ENCODE peak calls at places on chromosomes 1 and 21, in eight cellular contexts. One of them, this sample, is unnamed.

GRCh38 chr1:226870026-226870322 is 442 bp upstream of the PSEN2 start:
- DNase-seq in AG08396: no peak
- DNase-seq in fibroblast of mammary gland: no peak
- DNase-seq in stimulated activated CD4-positive, alpha-beta T cell treated with anti-CD3 and anti-CD28 coated beads, Interleukin-12 subunit alpha, Interleukin-12 subunit beta, amount 100 ng/mL, for 4 hours: no peak
- DNase-seq in HuH-7.5: no peak
- DNase-seq in NCI-H2227 treated with DMSO at 0.1 percent for 48 hours: peak
- DNase-seq in colonic mucosa: no peak
- DNase-seq in K562: no peak
- DNase-seq in this sample: no peak

GRCh38 chr1:110475358-110476027 is 24.5 kb downstream of the PROK1 start:
- DNase-seq in fibroblast of mammary gland: no peak
- DNase-seq in K562: no peak
- DNase-seq in colonic mucosa: no peak
- DNase-seq in AG08396: no peak
- DNase-seq in stimulated activated CD4-positive, alpha-beta T cell treated with anti-CD3 and anti-CD28 coated beads, Interleukin-12 subunit alpha, Interleukin-12 subunit beta, amount 100 ng/mL, for 4 hours: no peak
- DNase-seq in NCI-H2227 treated with DMSO at 0.1 percent for 48 hours: no peak
- DNase-seq in HuH-7.5: no peak
- DNase-seq in this sample: no peak

GRCh38 chr1:234911787-234912186 is 216.8 kb downstream of the TOMM20 start:
- DNase-seq in NCI-H2227 treated with DMSO at 0.1 percent for 48 hours: no peak
- DNase-seq in K562: no peak
- DNase-seq in AG08396: no peak
- DNase-seq in fibroblast of mammary gland: no peak
- DNase-seq in HuH-7.5: no peak
- DNase-seq in colonic mucosa: no peak
- DNase-seq in stimulated activated CD4-positive, alpha-beta T cell treated with anti-CD3 and anti-CD28 coated beads, Interleukin-12 subunit alpha, Interleukin-12 subunit beta, amount 100 ng/mL, for 4 hours: no peak
- DNase-seq in this sample: no peak

GRCh38 chr1:32703479-32704291 is 1.1 kb upstream of the SYNC start:
- DNase-seq in stimulated activated CD4-positive, alpha-beta T cell treated with anti-CD3 and anti-CD28 coated beads, Interleukin-12 subunit alpha, Interleukin-12 subunit beta, amount 100 ng/mL, for 4 hours: no peak
- DNase-seq in K562: no peak
- DNase-seq in NCI-H2227 treated with DMSO at 0.1 percent for 48 hours: no peak
- DNase-seq in AG08396: peak
- DNase-seq in HuH-7.5: no peak
- DNase-seq in colonic mucosa: no peak
- DNase-seq in fibroblast of mammary gland: peak
- DNase-seq in this sample: peak

GRCh38 chr1:15525043-15525958 is 1.3 kb upstream of the CASP9 start:
- DNase-seq in colonic mucosa: peak
- DNase-seq in AG08396: no peak
- DNase-seq in HuH-7.5: peak
- DNase-seq in fibroblast of mammary gland: peak
- DNase-seq in NCI-H2227 treated with DMSO at 0.1 percent for 48 hours: no peak
- DNase-seq in stimulated activated CD4-positive, alpha-beta T cell treated with anti-CD3 and anti-CD28 coated beads, Interleukin-12 subunit alpha, Interleukin-12 subunit beta, amount 100 ng/mL, for 4 hours: peak
- DNase-seq in K562: no peak
- DNase-seq in this sample: peak

GRCh38 chr1:94787676-94788075 is 32.5 kb upstream of the SLC44A3 start:
- DNase-seq in colonic mucosa: no peak
- DNase-seq in stimulated activated CD4-positive, alpha-beta T cell treated with anti-CD3 and anti-CD28 coated beads, Interleukin-12 subunit alpha, Interleukin-12 subunit beta, amount 100 ng/mL, for 4 hours: no peak
- DNase-seq in AG08396: no peak
- DNase-seq in K562: no peak
- DNase-seq in HuH-7.5: no peak
- DNase-seq in NCI-H2227 treated with DMSO at 0.1 percent for 48 hours: no peak
- DNase-seq in fibroblast of mammary gland: peak
- DNase-seq in this sample: no peak

GRCh38 chr1:160643138-160643537 is 3.7 kb downstream of the SLAMF1 start:
- DNase-seq in AG08396: no peak
- DNase-seq in K562: no peak
- DNase-seq in colonic mucosa: no peak
- DNase-seq in fibroblast of mammary gland: no peak
- DNase-seq in stimulated activated CD4-positive, alpha-beta T cell treated with anti-CD3 and anti-CD28 coated beads, Interleukin-12 subunit alpha, Interleukin-12 subunit beta, amount 100 ng/mL, for 4 hours: no peak
- DNase-seq in HuH-7.5: no peak
- DNase-seq in NCI-H2227 treated with DMSO at 0.1 percent for 48 hours: no peak
- DNase-seq in this sample: no peak

GRCh38 chr1:154552036-154552435 is 6.4 kb downstream of the UBE2Q1 start:
- DNase-seq in NCI-H2227 treated with DMSO at 0.1 percent for 48 hours: no peak
- DNase-seq in AG08396: no peak
- DNase-seq in HuH-7.5: no peak
- DNase-seq in K562: no peak
- DNase-seq in stimulated activated CD4-positive, alpha-beta T cell treated with anti-CD3 and anti-CD28 coated beads, Interleukin-12 subunit alpha, Interleukin-12 subunit beta, amount 100 ng/mL, for 4 hours: no peak
- DNase-seq in fibroblast of mammary gland: no peak
- DNase-seq in colonic mucosa: no peak
- DNase-seq in this sample: no peak

GRCh38 chr1:113747376-113747775 is 11.9 kb downstream of the PHTF1 start:
- DNase-seq in fibroblast of mammary gland: peak
- DNase-seq in stimulated activated CD4-positive, alpha-beta T cell treated with anti-CD3 and anti-CD28 coated beads, Interleukin-12 subunit alpha, Interleukin-12 subunit beta, amount 100 ng/mL, for 4 hours: no peak
- DNase-seq in HuH-7.5: no peak
- DNase-seq in NCI-H2227 treated with DMSO at 0.1 percent for 48 hours: no peak
- DNase-seq in K562: no peak
- DNase-seq in colonic mucosa: no peak
- DNase-seq in AG08396: peak
- DNase-seq in this sample: no peak

GRCh38 chr1:221117548-221117951 is 238.3 kb downstream of the HLX start:
- DNase-seq in NCI-H2227 treated with DMSO at 0.1 percent for 48 hours: no peak
- DNase-seq in AG08396: peak
- DNase-seq in stimulated activated CD4-positive, alpha-beta T cell treated with anti-CD3 and anti-CD28 coated beads, Interleukin-12 subunit alpha, Interleukin-12 subunit beta, amount 100 ng/mL, for 4 hours: no peak
- DNase-seq in colonic mucosa: no peak
- DNase-seq in HuH-7.5: no peak
- DNase-seq in fibroblast of mammary gland: peak
- DNase-seq in K562: no peak
- DNase-seq in this sample: peak

GRCh38 chr1:41342774-41343355 is 18.4 kb upstream of the FOXO6 start:
- DNase-seq in NCI-H2227 treated with DMSO at 0.1 percent for 48 hours: no peak
- DNase-seq in AG08396: no peak
- DNase-seq in colonic mucosa: no peak
- DNase-seq in stimulated activated CD4-positive, alpha-beta T cell treated with anti-CD3 and anti-CD28 coated beads, Interleukin-12 subunit alpha, Interleukin-12 subunit beta, amount 100 ng/mL, for 4 hours: no peak
- DNase-seq in fibroblast of mammary gland: no peak
- DNase-seq in HuH-7.5: no peak
- DNase-seq in K562: no peak
- DNase-seq in this sample: no peak

GRCh38 chr1:13407811-13408210 is 2.4 kb upstream of the PRAMEF20 start:
- DNase-seq in AG08396: no peak
- DNase-seq in stimulated activated CD4-positive, alpha-beta T cell treated with anti-CD3 and anti-CD28 coated beads, Interleukin-12 subunit alpha, Interleukin-12 subunit beta, amount 100 ng/mL, for 4 hours: no peak
- DNase-seq in colonic mucosa: no peak
- DNase-seq in NCI-H2227 treated with DMSO at 0.1 percent for 48 hours: no peak
- DNase-seq in fibroblast of mammary gland: no peak
- DNase-seq in K562: no peak
- DNase-seq in HuH-7.5: no peak
- DNase-seq in this sample: no peak

GRCh38 chr1:15843826-15844572 is 3.5 kb upstream of the SPEN start:
- DNase-seq in AG08396: no peak
- DNase-seq in K562: no peak
- DNase-seq in stimulated activated CD4-positive, alpha-beta T cell treated with anti-CD3 and anti-CD28 coated beads, Interleukin-12 subunit alpha, Interleukin-12 subunit beta, amount 100 ng/mL, for 4 hours: no peak
- DNase-seq in HuH-7.5: no peak
- DNase-seq in fibroblast of mammary gland: no peak
- DNase-seq in colonic mucosa: no peak
- DNase-seq in NCI-H2227 treated with DMSO at 0.1 percent for 48 hours: peak
- DNase-seq in this sample: no peak

GRCh38 chr1:77899647-77900320 is 11.4 kb downstream of the NEXN start:
- DNase-seq in colonic mucosa: no peak
- DNase-seq in HuH-7.5: no peak
- DNase-seq in stimulated activated CD4-positive, alpha-beta T cell treated with anti-CD3 and anti-CD28 coated beads, Interleukin-12 subunit alpha, Interleukin-12 subunit beta, amount 100 ng/mL, for 4 hours: no peak
- DNase-seq in AG08396: no peak
- DNase-seq in NCI-H2227 treated with DMSO at 0.1 percent for 48 hours: no peak
- DNase-seq in K562: no peak
- DNase-seq in fibroblast of mammary gland: peak
- DNase-seq in this sample: no peak

GRCh38 chr1:7940745-7941436 is at the start of gene TNFRSF9:
- DNase-seq in stimulated activated CD4-positive, alpha-beta T cell treated with anti-CD3 and anti-CD28 coated beads, Interleukin-12 subunit alpha, Interleukin-12 subunit beta, amount 100 ng/mL, for 4 hours: peak
- DNase-seq in NCI-H2227 treated with DMSO at 0.1 percent for 48 hours: no peak
- DNase-seq in K562: peak
- DNase-seq in colonic mucosa: no peak
- DNase-seq in HuH-7.5: no peak
- DNase-seq in fibroblast of mammary gland: peak
- DNase-seq in AG08396: no peak
- DNase-seq in this sample: peak

GRCh38 chr21:46208761-46209721 is 19.5 kb downstream of the LSS start:
- DNase-seq in HuH-7.5: no peak
- DNase-seq in stimulated activated CD4-positive, alpha-beta T cell treated with anti-CD3 and anti-CD28 coated beads, Interleukin-12 subunit alpha, Interleukin-12 subunit beta, amount 100 ng/mL, for 4 hours: no peak
- DNase-seq in colonic mucosa: no peak
- DNase-seq in K562: no peak
- DNase-seq in fibroblast of mammary gland: no peak
- DNase-seq in NCI-H2227 treated with DMSO at 0.1 percent for 48 hours: no peak
- DNase-seq in AG08396: no peak
- DNase-seq in this sample: no peak

GRCh38 chr1:37484325-37485051 is 10.1 kb downstream of the ZC3H12A start:
- DNase-seq in AG08396: no peak
- DNase-seq in stimulated activated CD4-positive, alpha-beta T cell treated with anti-CD3 and anti-CD28 coated beads, Interleukin-12 subunit alpha, Interleukin-12 subunit beta, amount 100 ng/mL, for 4 hours: no peak
- DNase-seq in colonic mucosa: peak
- DNase-seq in K562: no peak
- DNase-seq in HuH-7.5: no peak
- DNase-seq in fibroblast of mammary gland: no peak
- DNase-seq in NCI-H2227 treated with DMSO at 0.1 percent for 48 hours: no peak
- DNase-seq in this sample: no peak

GRCh38 chr1:21200767-21201166 is 24.1 kb upstream of the EIF4G3 start:
- DNase-seq in fibroblast of mammary gland: peak
- DNase-seq in NCI-H2227 treated with DMSO at 0.1 percent for 48 hours: no peak
- DNase-seq in AG08396: no peak
- DNase-seq in HuH-7.5: no peak
- DNase-seq in stimulated activated CD4-positive, alpha-beta T cell treated with anti-CD3 and anti-CD28 coated beads, Interleukin-12 subunit alpha, Interleukin-12 subunit beta, amount 100 ng/mL, for 4 hours: no peak
- DNase-seq in K562: no peak
- DNase-seq in colonic mucosa: no peak
- DNase-seq in this sample: no peak

GRCh38 chr1:183327429-183328290 is 90.5 kb downstream of the NMNAT2 start:
- DNase-seq in AG08396: no peak
- DNase-seq in K562: no peak
- DNase-seq in stimulated activated CD4-positive, alpha-beta T cell treated with anti-CD3 and anti-CD28 coated beads, Interleukin-12 subunit alpha, Interleukin-12 subunit beta, amount 100 ng/mL, for 4 hours: no peak
- DNase-seq in fibroblast of mammary gland: peak
- DNase-seq in NCI-H2227 treated with DMSO at 0.1 percent for 48 hours: no peak
- DNase-seq in colonic mucosa: no peak
- DNase-seq in HuH-7.5: no peak
- DNase-seq in this sample: no peak

GRCh38 chr1:230174041-230174440 is 107.0 kb downstream of the GALNT2 start:
- DNase-seq in colonic mucosa: no peak
- DNase-seq in AG08396: no peak
- DNase-seq in NCI-H2227 treated with DMSO at 0.1 percent for 48 hours: no peak
- DNase-seq in stimulated activated CD4-positive, alpha-beta T cell treated with anti-CD3 and anti-CD28 coated beads, Interleukin-12 subunit alpha, Interleukin-12 subunit beta, amount 100 ng/mL, for 4 hours: no peak
- DNase-seq in fibroblast of mammary gland: no peak
- DNase-seq in HuH-7.5: no peak
- DNase-seq in K562: no peak
- DNase-seq in this sample: no peak

GRCh38 chr1:35544976-35545375 is 12.2 kb downstream of the KIAA0319L start:
- DNase-seq in stimulated activated CD4-positive, alpha-beta T cell treated with anti-CD3 and anti-CD28 coated beads, Interleukin-12 subunit alpha, Interleukin-12 subunit beta, amount 100 ng/mL, for 4 hours: no peak
- DNase-seq in HuH-7.5: no peak
- DNase-seq in fibroblast of mammary gland: peak
- DNase-seq in K562: peak
- DNase-seq in NCI-H2227 treated with DMSO at 0.1 percent for 48 hours: no peak
- DNase-seq in colonic mucosa: no peak
- DNase-seq in AG08396: no peak
- DNase-seq in this sample: peak

GRCh38 chr1:71200503-71200902 is 119.7 kb upstream of the ZRANB2 start:
- DNase-seq in colonic mucosa: no peak
- DNase-seq in fibroblast of mammary gland: no peak
- DNase-seq in AG08396: no peak
- DNase-seq in stimulated activated CD4-positive, alpha-beta T cell treated with anti-CD3 and anti-CD28 coated beads, Interleukin-12 subunit alpha, Interleukin-12 subunit beta, amount 100 ng/mL, for 4 hours: no peak
- DNase-seq in K562: no peak
- DNase-seq in HuH-7.5: no peak
- DNase-seq in NCI-H2227 treated with DMSO at 0.1 percent for 48 hours: no peak
- DNase-seq in this sample: no peak